ENCODE peak calls at places on chromosomes 6 and 20, in eight cellular contexts. Z is breast epithelium; J is HCT116; V is H9; U is activated T-cell treated with anti-CD3 and anti-CD28 coated beads for 1 hour; P is Peyer's patch; D is activated CD8-positive, alpha-beta memory T cell treated with anti-CD3 and anti-CD28 coated beads, Interleukin-2, amount 10 ng/mL, durations not matched to agents 7 days and 5 days; B is NCI-H1092 treated with DMSO at 0.1 percent for 48 hours. O is an unnamed sample.

GRCh38 chr6:133203344-133203697 is 37.8 kb upstream of the EYA4 start:
- DNase-seq in Z (no peak), B (no peak), P (no peak), D (no peak), J (no peak), V (no peak), U (no peak), O (no peak)

GRCh38 chr20:46367967-46368901 is 38.2 kb downstream of the ELMO2 start:
- DNase-seq in D (no peak), B (no peak), U (no peak), Z (no peak), V (no peak), J (no peak), P (no peak), O (no peak)

GRCh38 chr20:50554694-50555579 is 44.8 kb downstream of the PTPN1 start:
- DNase-seq in Z (no peak), V (no peak), D (no peak), P (no peak), U (no peak), B (no peak), J (no peak), O (no peak)

GRCh38 chr20:16606468-16606867 is 33.2 kb upstream of the KIF16B start:
- DNase-seq in P (no peak), J (no peak), V (no peak), U (no peak), D (no peak), Z (no peak), B (no peak), O (no peak)

GRCh38 chr20:37845261-37845681 is 57.7 kb upstream of the VSTM2L start:
- DNase-seq in D (no peak), Z (peak; percentile 65), V (no peak), J (no peak), B (peak; percentile 82), U (no peak), P (no peak), O (peak; percentile 56)

GRCh38 chr6:129641344-129641743 is 68.6 kb downstream of the ARHGAP18 start:
- DNase-seq in D (no peak), J (peak; percentile 61), Z (no peak), B (no peak), V (no peak), P (no peak), U (no peak), O (no peak)

GRCh38 chr6:101607286-101607685 is 213.8 kb downstream of the GRIK2 start:
- DNase-seq in V (no peak), B (no peak), P (no peak), Z (no peak), J (no peak), D (no peak), U (no peak), O (peak; percentile 11)

GRCh38 chr6:42142118-42142835 is at the start of gene C6orf132:
- DNase-seq in D (no peak), B (no peak), V (peak; percentile 82), U (no peak), P (peak; percentile 84), Z (peak; percentile 87), J (no peak), O (peak; percentile 76)

GRCh38 chr20:47493954-47494293 is 7.8 kb upstream of the NCOA3 start:
- DNase-seq in U (no peak), B (no peak), V (no peak), D (no peak), J (no peak), P (no peak), Z (no peak), O (no peak)

GRCh38 chr6:33851959-33852358 is 48.2 kb upstream of the MLN start:
- DNase-seq in P (peak; percentile 54), Z (no peak), J (peak; percentile 31), B (no peak), V (peak; percentile 94), D (peak; percentile 53), U (no peak), O (no peak)

GRCh38 chr20:53972179-53972578 is 98.2 kb downstream of the BCAS1 start:
- DNase-seq in J (no peak), B (no peak), V (no peak), U (no peak), D (no peak), P (no peak), Z (no peak), O (no peak)

GRCh38 chr6:16698988-16699868 is 62.0 kb downstream of the ATXN1 start:
- DNase-seq in J (no peak), U (no peak), V (no peak), D (no peak), Z (no peak), P (no peak), B (no peak), O (no peak)

GRCh38 chr20:14332796-14333345 is 4.5 kb downstream of the FLRT3 start:
- DNase-seq in B (no peak), V (no peak), Z (no peak), D (no peak), U (no peak), J (no peak), P (no peak), O (no peak)

GRCh38 chr20:61581825-61582188 is 329.7 kb downstream of the CDH4 start:
- DNase-seq in V (no peak), J (no peak), D (no peak), B (no peak), Z (no peak), U (no peak), P (no peak), O (no peak)

GRCh38 chr6:149013932-149014331 is 267.1 kb downstream of the UST start:
- DNase-seq in U (no peak), P (no peak), D (no peak), V (no peak), Z (no peak), B (no peak), J (no peak), O (no peak)

GRCh38 chr6:36858407-36858981 is 16.1 kb downstream of the PPIL1 start:
- DNase-seq in P (no peak), U (no peak), Z (no peak), D (no peak), V (peak; percentile 86), B (no peak), J (no peak), O (no peak)

GRCh38 chr6:170049641-170050491 is 241.0 kb downstream of the DLL1 start:
- DNase-seq in V (no peak), D (no peak), P (peak; percentile 87), B (no peak), Z (peak; percentile 55), J (no peak), U (no peak), O (no peak)

GRCh38 chr6:7016238-7016637 is 91.5 kb upstream of the RREB1 start:
- DNase-seq in P (no peak), Z (no peak), B (no peak), V (no peak), D (no peak), J (no peak), U (no peak), O (no peak)

GRCh38 chr6:32177788-32178546 is at the start of gene RNF5:
- DNase-seq in V (peak; percentile 98), D (peak; percentile 98), P (peak; percentile 99), J (peak; percentile 100), U (peak; percentile 87), B (peak; percentile 98), Z (peak; percentile 95), O (peak; percentile 100)

GRCh38 chr20:41248371-41249024 is 69.0 kb downstream of the ZHX3 start:
- DNase-seq in B (no peak), V (no peak), D (no peak), P (no peak), U (no peak), Z (no peak), J (no peak), O (no peak)

GRCh38 chr6:1604347-1604990 is 5.2 kb upstream of the FOXC1 start:
- DNase-seq in J (no peak), P (peak; percentile 67), V (peak; percentile 78), Z (no peak), B (peak; percentile 4), U (peak; percentile 66), D (peak; percentile 54), O (peak; percentile 72)

GRCh38 chr6:4840169-4840568 is 64.0 kb downstream of the CDYL start:
- DNase-seq in D (no peak), B (no peak), V (no peak), Z (no peak), U (no peak), J (no peak), P (no peak), O (no peak)

GRCh38 chr6:33273129-33273923 is 1.5 kb downstream of the RPS18 start:
- DNase-seq in V (no peak), J (no peak), D (no peak), P (no peak), Z (no peak), U (no peak), B (no peak), O (no peak)

GRCh38 chr6:161954077-161954476 is 680.2 kb upstream of the AGPAT4 start:
- DNase-seq in J (no peak), P (no peak), B (no peak), D (no peak), Z (no peak), V (no peak), U (no peak), O (no peak)

GRCh38 chr20:11987526-11987925 is 69.8 kb downstream of the BTBD3 start:
- DNase-seq in J (no peak), P (no peak), U (no peak), V (no peak), Z (no peak), B (no peak), D (no peak), O (no peak)

GRCh38 chr6:4262506-4262905 is 127.1 kb upstream of the ECI2 start:
- DNase-seq in J (no peak), U (no peak), D (no peak), P (no peak), B (no peak), Z (no peak), V (no peak), O (no peak)

GRCh38 chr6:64280569-64280968 is 645.0 kb downstream of the PHF3 start:
- DNase-seq in V (no peak), Z (no peak), U (no peak), J (no peak), P (peak; percentile 63), D (no peak), B (no peak), O (peak; percentile 43)

GRCh38 chr6:139515511-139515910 is 141.1 kb upstream of the CITED2 start:
- DNase-seq in U (no peak), D (no peak), J (no peak), P (no peak), Z (no peak), B (no peak), V (no peak), O (no peak)

GRCh38 chr6:166904101-166904746 is 52.1 kb downstream of the RNASET2 start:
- DNase-seq in Z (no peak), J (no peak), U (no peak), D (no peak), B (peak; percentile 84), V (peak; percentile 60), P (no peak), O (peak; percentile 74)

GRCh38 chr6:84953401-84953800 is 189.0 kb upstream of the TBX18 start:
- DNase-seq in B (no peak), U (no peak), J (no peak), P (no peak), D (no peak), Z (no peak), V (no peak), O (no peak)

GRCh38 chr6:1439349-1439748 is 50.0 kb downstream of the FOXF2 start:
- DNase-seq in D (no peak), V (no peak), U (no peak), B (no peak), J (no peak), Z (no peak), P (no peak), O (no peak)